ENCODE peak calls at places on chromosomes 13 and 19, in ten cellular contexts. One of them, this sample, is unnamed.

GRCh38 chr19:3012522-3013260 is 16.4 kb downstream of the TLE2 start:
- DNase-seq in foreskin fibroblast: no peak
- DNase-seq in left ventricle myocardium inferior: no peak
- DNase-seq in heart right ventricle: no peak
- DNase-seq in body of pancreas: no peak
- DNase-seq in transverse colon: no peak
- DNase-seq in esophagus muscularis mucosa: no peak
- DNase-seq in suprapubic skin: no peak
- DNase-seq in HL-60: no peak
- DNase-seq in IMR-90: no peak
- DNase-seq in this sample: no peak

GRCh38 chr19:1874554-1875185 is 10.6 kb downstream of the ABHD17A start:
- DNase-seq in foreskin fibroblast: no peak
- DNase-seq in IMR-90: no peak
- DNase-seq in HL-60: peak
- DNase-seq in suprapubic skin: no peak
- DNase-seq in esophagus muscularis mucosa: no peak
- DNase-seq in heart right ventricle: no peak
- DNase-seq in transverse colon: no peak
- DNase-seq in left ventricle myocardium inferior: no peak
- DNase-seq in body of pancreas: peak
- DNase-seq in this sample: no peak

GRCh38 chr13:25806304-25806974 is 245.4 kb downstream of the SHISA2 start:
- DNase-seq in IMR-90: no peak
- DNase-seq in body of pancreas: no peak
- DNase-seq in foreskin fibroblast: no peak
- DNase-seq in esophagus muscularis mucosa: no peak
- DNase-seq in transverse colon: no peak
- DNase-seq in left ventricle myocardium inferior: no peak
- DNase-seq in suprapubic skin: no peak
- DNase-seq in HL-60: no peak
- DNase-seq in heart right ventricle: no peak
- DNase-seq in this sample: peak

GRCh38 chr13:78586706-78587105 is 16.6 kb downstream of the POU4F1 start:
- DNase-seq in heart right ventricle: no peak
- DNase-seq in left ventricle myocardium inferior: no peak
- DNase-seq in foreskin fibroblast: no peak
- DNase-seq in HL-60: no peak
- DNase-seq in esophagus muscularis mucosa: no peak
- DNase-seq in body of pancreas: no peak
- DNase-seq in IMR-90: no peak
- DNase-seq in transverse colon: no peak
- DNase-seq in suprapubic skin: no peak
- DNase-seq in this sample: no peak

GRCh38 chr13:66427330-66427990 is 802.7 kb downstream of the PCDH9 start:
- DNase-seq in body of pancreas: no peak
- DNase-seq in left ventricle myocardium inferior: no peak
- DNase-seq in foreskin fibroblast: peak
- DNase-seq in suprapubic skin: no peak
- DNase-seq in HL-60: no peak
- DNase-seq in IMR-90: no peak
- DNase-seq in heart right ventricle: no peak
- DNase-seq in esophagus muscularis mucosa: no peak
- DNase-seq in transverse colon: no peak
- DNase-seq in this sample: no peak

GRCh38 chr19:4916292-4917082 is 7.2 kb downstream of the UHRF1 start:
- DNase-seq in suprapubic skin: no peak
- DNase-seq in body of pancreas: no peak
- DNase-seq in esophagus muscularis mucosa: no peak
- DNase-seq in heart right ventricle: no peak
- DNase-seq in foreskin fibroblast: no peak
- DNase-seq in IMR-90: no peak
- DNase-seq in transverse colon: peak
- DNase-seq in left ventricle myocardium inferior: no peak
- DNase-seq in HL-60: no peak
- DNase-seq in this sample: no peak

GRCh38 chr19:42188665-42189064 is 28.8 kb downstream of the DEDD2 start:
- DNase-seq in left ventricle myocardium inferior: no peak
- DNase-seq in transverse colon: no peak
- DNase-seq in IMR-90: no peak
- DNase-seq in foreskin fibroblast: no peak
- DNase-seq in esophagus muscularis mucosa: no peak
- DNase-seq in HL-60: no peak
- DNase-seq in heart right ventricle: no peak
- DNase-seq in body of pancreas: no peak
- DNase-seq in suprapubic skin: no peak
- DNase-seq in this sample: no peak

GRCh38 chr19:41373993-41374392 is 2.3 kb upstream of the TMEM91 start:
- DNase-seq in IMR-90: peak
- DNase-seq in body of pancreas: peak
- DNase-seq in esophagus muscularis mucosa: peak
- DNase-seq in heart right ventricle: peak
- DNase-seq in left ventricle myocardium inferior: peak
- DNase-seq in transverse colon: peak
- DNase-seq in HL-60: no peak
- DNase-seq in suprapubic skin: peak
- DNase-seq in foreskin fibroblast: peak
- DNase-seq in this sample: peak

GRCh38 chr13:76778906-76779305 is 107.3 kb downstream of the KCTD12 start:
- DNase-seq in transverse colon: no peak
- DNase-seq in left ventricle myocardium inferior: no peak
- DNase-seq in IMR-90: no peak
- DNase-seq in body of pancreas: no peak
- DNase-seq in foreskin fibroblast: no peak
- DNase-seq in esophagus muscularis mucosa: no peak
- DNase-seq in HL-60: no peak
- DNase-seq in suprapubic skin: no peak
- DNase-seq in heart right ventricle: no peak
- DNase-seq in this sample: no peak

GRCh38 chr13:76775031-76775740 is 111.0 kb downstream of the KCTD12 start:
- DNase-seq in IMR-90: no peak
- DNase-seq in foreskin fibroblast: peak
- DNase-seq in esophagus muscularis mucosa: no peak
- DNase-seq in suprapubic skin: no peak
- DNase-seq in body of pancreas: no peak
- DNase-seq in heart right ventricle: no peak
- DNase-seq in HL-60: no peak
- DNase-seq in transverse colon: no peak
- DNase-seq in left ventricle myocardium inferior: no peak
- DNase-seq in this sample: no peak

GRCh38 chr13:76769238-76769859 is 116.9 kb downstream of the KCTD12 start:
- DNase-seq in HL-60: no peak
- DNase-seq in heart right ventricle: no peak
- DNase-seq in left ventricle myocardium inferior: no peak
- DNase-seq in IMR-90: no peak
- DNase-seq in body of pancreas: no peak
- DNase-seq in esophagus muscularis mucosa: no peak
- DNase-seq in transverse colon: no peak
- DNase-seq in foreskin fibroblast: no peak
- DNase-seq in suprapubic skin: no peak
- DNase-seq in this sample: peak

DNA sequence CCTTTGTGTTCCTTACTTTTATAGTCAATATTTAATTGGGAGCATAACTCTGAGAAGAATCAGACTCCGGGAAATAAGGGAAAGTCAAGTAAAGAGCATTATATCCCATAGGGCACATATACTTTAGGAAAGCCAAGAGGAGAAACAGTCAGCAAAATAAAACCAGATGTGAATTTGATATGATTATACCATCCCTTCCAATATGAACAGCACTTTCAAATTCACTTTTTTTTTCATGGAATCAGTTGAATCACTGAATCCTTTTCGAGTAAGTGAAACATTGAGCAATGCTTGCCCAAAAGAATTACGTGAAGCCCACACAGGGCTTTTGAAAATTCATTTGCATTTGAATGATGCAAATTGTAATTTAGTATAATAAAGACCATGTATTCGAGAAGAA is 112.5 kb downstream of the KCTD12 start:
- DNase-seq in left ventricle myocardium inferior: no peak
- DNase-seq in IMR-90: no peak
- DNase-seq in HL-60: no peak
- DNase-seq in esophagus muscularis mucosa: no peak
- DNase-seq in body of pancreas: no peak
- DNase-seq in suprapubic skin: no peak
- DNase-seq in foreskin fibroblast: peak
- DNase-seq in heart right ventricle: no peak
- DNase-seq in transverse colon: no peak
- DNase-seq in this sample: no peak
- TF ChIP-seq CTCF in left ventricle myocardium inferior: no peak
- TF ChIP-seq CTCF in IMR-90: no peak
- TF ChIP-seq CTCF in HL-60: no peak
- TF ChIP-seq CTCF in esophagus muscularis mucosa: no peak
- TF ChIP-seq CTCF in body of pancreas: no peak
- TF ChIP-seq CTCF in suprapubic skin: no peak
- TF ChIP-seq CTCF in foreskin fibroblast: no peak
- TF ChIP-seq CTCF in heart right ventricle: no peak
- TF ChIP-seq CTCF in transverse colon: no peak
- TF ChIP-seq CTCF in this sample: no peak

GRCh38 chr19:13742756-13743155 is 21.6 kb upstream of the MRI1 start:
- DNase-seq in heart right ventricle: no peak
- DNase-seq in esophagus muscularis mucosa: no peak
- DNase-seq in HL-60: no peak
- DNase-seq in transverse colon: no peak
- DNase-seq in IMR-90: peak
- DNase-seq in foreskin fibroblast: peak
- DNase-seq in body of pancreas: no peak
- DNase-seq in left ventricle myocardium inferior: no peak
- DNase-seq in suprapubic skin: no peak
- DNase-seq in this sample: no peak

GRCh38 chr19:13738073-13738472 is 26.2 kb upstream of the MRI1 start:
- DNase-seq in foreskin fibroblast: no peak
- DNase-seq in heart right ventricle: no peak
- DNase-seq in esophagus muscularis mucosa: no peak
- DNase-seq in left ventricle myocardium inferior: no peak
- DNase-seq in transverse colon: no peak
- DNase-seq in body of pancreas: no peak
- DNase-seq in HL-60: no peak
- DNase-seq in suprapubic skin: no peak
- DNase-seq in IMR-90: no peak
- DNase-seq in this sample: no peak

GRCh38 chr19:13747098-13747453 is 17.2 kb upstream of the MRI1 start:
- DNase-seq in IMR-90: no peak
- DNase-seq in transverse colon: no peak
- DNase-seq in suprapubic skin: no peak
- DNase-seq in esophagus muscularis mucosa: no peak
- DNase-seq in foreskin fibroblast: no peak
- DNase-seq in left ventricle myocardium inferior: no peak
- DNase-seq in HL-60: no peak
- DNase-seq in heart right ventricle: no peak
- DNase-seq in body of pancreas: no peak
- DNase-seq in this sample: no peak

GRCh38 chr19:13744179-13744578 is 20.1 kb upstream of the MRI1 start:
- DNase-seq in IMR-90: no peak
- DNase-seq in foreskin fibroblast: no peak
- DNase-seq in body of pancreas: no peak
- DNase-seq in HL-60: no peak
- DNase-seq in left ventricle myocardium inferior: no peak
- DNase-seq in suprapubic skin: no peak
- DNase-seq in heart right ventricle: no peak
- DNase-seq in esophagus muscularis mucosa: no peak
- DNase-seq in transverse colon: no peak
- DNase-seq in this sample: no peak

DNA sequence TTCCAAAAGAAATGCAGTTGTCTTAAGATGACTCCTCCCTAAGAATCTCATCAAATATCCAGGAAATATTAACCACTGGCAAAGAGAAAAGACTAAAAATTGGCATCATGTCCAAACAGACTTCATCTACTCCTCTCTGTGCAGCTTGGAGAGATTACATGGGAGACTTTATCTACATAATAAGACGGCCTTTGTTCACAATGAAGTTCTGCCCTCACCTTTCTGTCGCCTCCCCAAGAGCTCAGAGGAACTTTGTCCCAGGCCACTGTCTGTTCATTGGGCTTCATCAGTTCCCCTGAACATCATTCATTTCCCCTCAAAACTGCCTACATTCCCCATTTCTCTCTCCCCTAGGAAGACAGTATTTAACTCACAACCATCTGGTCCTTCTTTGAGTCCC is 22.4 kb upstream of the MRI1 start:
- DNase-seq in heart right ventricle: no peak
- DNase-seq in IMR-90: no peak
- DNase-seq in HL-60: no peak
- DNase-seq in transverse colon: no peak
- DNase-seq in suprapubic skin: no peak
- DNase-seq in left ventricle myocardium inferior: no peak
- DNase-seq in body of pancreas: no peak
- DNase-seq in esophagus muscularis mucosa: no peak
- DNase-seq in foreskin fibroblast: no peak
- DNase-seq in this sample: no peak
- H3K4me3 ChIP-seq in heart right ventricle: no peak
- H3K4me3 ChIP-seq in IMR-90: no peak
- H3K4me3 ChIP-seq in HL-60: no peak
- H3K4me3 ChIP-seq in transverse colon: no peak
- H3K4me3 ChIP-seq in suprapubic skin: no peak
- H3K4me3 ChIP-seq in left ventricle myocardium inferior: no peak
- H3K4me3 ChIP-seq in body of pancreas: no peak
- H3K4me3 ChIP-seq in esophagus muscularis mucosa: no peak
- H3K4me3 ChIP-seq in foreskin fibroblast: no peak
- H3K4me3 ChIP-seq in this sample: no peak

GRCh38 chr19:45716314-45717130 is 14.2 kb downstream of the FBXO46 start:
- DNase-seq in transverse colon: peak
- DNase-seq in body of pancreas: peak
- DNase-seq in heart right ventricle: no peak
- DNase-seq in IMR-90: no peak
- DNase-seq in esophagus muscularis mucosa: no peak
- DNase-seq in foreskin fibroblast: peak
- DNase-seq in suprapubic skin: no peak
- DNase-seq in HL-60: no peak
- DNase-seq in left ventricle myocardium inferior: no peak
- DNase-seq in this sample: no peak

GRCh38 chr19:45715139-45715538 is 15.6 kb downstream of the FBXO46 start:
- DNase-seq in IMR-90: no peak
- DNase-seq in suprapubic skin: no peak
- DNase-seq in transverse colon: no peak
- DNase-seq in HL-60: no peak
- DNase-seq in esophagus muscularis mucosa: no peak
- DNase-seq in body of pancreas: no peak
- DNase-seq in left ventricle myocardium inferior: no peak
- DNase-seq in heart right ventricle: no peak
- DNase-seq in foreskin fibroblast: peak
- DNase-seq in this sample: no peak

GRCh38 chr19:45713141-45713540 is 17.6 kb downstream of the FBXO46 start:
- DNase-seq in heart right ventricle: no peak
- DNase-seq in HL-60: no peak
- DNase-seq in transverse colon: no peak
- DNase-seq in left ventricle myocardium inferior: no peak
- DNase-seq in esophagus muscularis mucosa: no peak
- DNase-seq in suprapubic skin: no peak
- DNase-seq in IMR-90: no peak
- DNase-seq in foreskin fibroblast: no peak
- DNase-seq in body of pancreas: no peak
- DNase-seq in this sample: no peak

GRCh38 chr19:45717983-45718650 is 12.6 kb downstream of the FBXO46 start:
- DNase-seq in heart right ventricle: no peak
- DNase-seq in esophagus muscularis mucosa: no peak
- DNase-seq in body of pancreas: no peak
- DNase-seq in IMR-90: no peak
- DNase-seq in foreskin fibroblast: peak
- DNase-seq in HL-60: no peak
- DNase-seq in transverse colon: no peak
- DNase-seq in left ventricle myocardium inferior: no peak
- DNase-seq in suprapubic skin: no peak
- DNase-seq in this sample: no peak

DNA sequence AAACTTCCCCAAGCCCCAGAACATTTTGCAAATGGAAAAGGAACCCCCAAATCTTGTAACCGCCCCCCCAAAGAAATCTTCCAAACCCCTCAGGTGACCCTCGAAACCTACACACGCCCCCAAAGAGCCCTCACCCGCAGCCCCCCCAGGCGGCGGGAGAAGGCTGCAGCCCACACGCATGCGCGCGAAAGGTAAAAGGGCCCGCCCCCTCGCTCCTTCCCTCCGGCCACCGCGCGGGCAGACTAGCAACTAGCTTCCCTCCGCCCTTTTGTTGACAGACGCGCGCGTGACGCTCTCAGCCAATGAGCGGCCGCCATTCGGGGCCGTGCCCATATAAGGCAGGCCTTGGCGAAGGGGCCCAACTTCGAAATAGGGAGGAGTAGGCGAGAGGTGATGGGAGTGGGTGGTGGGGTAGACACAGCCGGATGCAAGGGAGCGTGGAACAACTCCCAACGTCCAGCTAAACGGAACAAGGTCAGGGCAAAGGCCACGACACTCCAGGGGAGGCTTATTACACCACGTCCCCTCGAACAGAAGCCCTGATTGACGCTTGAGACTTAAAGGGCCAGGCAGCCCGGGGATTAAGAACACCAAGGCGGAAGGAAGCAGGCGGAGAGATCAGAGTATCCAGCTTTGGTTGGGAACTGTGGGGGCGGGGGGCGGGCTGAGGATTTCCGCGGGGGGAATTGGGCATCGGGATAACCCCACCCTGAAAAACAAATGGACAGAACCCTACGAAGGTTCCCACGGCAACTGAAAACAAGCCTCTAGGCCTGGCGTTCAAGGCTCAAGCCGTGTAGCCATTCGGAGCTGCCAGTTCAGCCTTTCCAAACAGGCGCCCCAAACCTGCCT is 13.3 kb downstream of the FBXO46 start:
- DNase-seq in left ventricle myocardium inferior: peak
- DNase-seq in suprapubic skin: peak
- DNase-seq in body of pancreas: peak
- DNase-seq in transverse colon: peak
- DNase-seq in heart right ventricle: peak
- DNase-seq in IMR-90: peak
- DNase-seq in esophagus muscularis mucosa: peak
- DNase-seq in HL-60: peak
- DNase-seq in foreskin fibroblast: peak
- DNase-seq in this sample: peak
- TF ChIP-seq CTCF in left ventricle myocardium inferior: peak
- TF ChIP-seq CTCF in suprapubic skin: no peak
- TF ChIP-seq CTCF in body of pancreas: no peak
- TF ChIP-seq CTCF in transverse colon: peak
- TF ChIP-seq CTCF in heart right ventricle: peak
- TF ChIP-seq CTCF in IMR-90: peak
- TF ChIP-seq CTCF in esophagus muscularis mucosa: no peak
- TF ChIP-seq CTCF in HL-60: no peak
- TF ChIP-seq CTCF in foreskin fibroblast: peak
- TF ChIP-seq CTCF in this sample: peak

GRCh38 chr13:110436786-110437370 is 124.6 kb downstream of the RAB20 start:
- DNase-seq in heart right ventricle: no peak
- DNase-seq in esophagus muscularis mucosa: no peak
- DNase-seq in IMR-90: no peak
- DNase-seq in left ventricle myocardium inferior: no peak
- DNase-seq in HL-60: no peak
- DNase-seq in foreskin fibroblast: no peak
- DNase-seq in body of pancreas: no peak
- DNase-seq in suprapubic skin: no peak
- DNase-seq in transverse colon: no peak
- DNase-seq in this sample: no peak
- H3K4me3 ChIP-seq in heart right ventricle: no peak
- H3K4me3 ChIP-seq in esophagus muscularis mucosa: no peak
- H3K4me3 ChIP-seq in IMR-90: no peak
- H3K4me3 ChIP-seq in left ventricle myocardium inferior: no peak
- H3K4me3 ChIP-seq in HL-60: no peak
- H3K4me3 ChIP-seq in foreskin fibroblast: no peak
- H3K4me3 ChIP-seq in body of pancreas: no peak
- H3K4me3 ChIP-seq in suprapubic skin: no peak
- H3K4me3 ChIP-seq in transverse colon: no peak
- H3K4me3 ChIP-seq in this sample: no peak